ENCODE peak calls at places on chromosomes 2 and 18, in four cellular contexts. M, L, W and P are unnamed samples.

GRCh38 chr2:169072163-169072925 is 3.0 kb downstream of the DHRS9 start:
- DNase-seq in L (peak), W (no peak), M (no peak), P (no peak)

GRCh38 chr18:28112056-28112470 is 64.9 kb downstream of the CDH2 start:
- DNase-seq in M (no peak), L (no peak), W (no peak), P (peak)

GRCh38 chr2:84486436-84487115 is 27.5 kb upstream of the SUCLG1 start:
- DNase-seq in W (peak), M (no peak), L (no peak), P (peak)

GRCh38 chr2:100038019-100038418 is 104.4 kb downstream of the AFF3 start:
- DNase-seq in W (no peak), M (no peak), L (no peak), P (no peak)

GRCh38 chr2:128784626-128785306 is 466.1 kb upstream of the HS6ST1 start:
- DNase-seq in M (no peak), W (no peak), L (no peak), P (no peak)

GRCh38 chr18:48195782-48196181 is 213.4 kb downstream of the ZBTB7C start:
- DNase-seq in M (no peak), L (no peak), W (no peak), P (no peak)

GRCh38 chr2:111691164-111691895 is 192.7 kb downstream of the ANAPC1 start:
- DNase-seq in M (no peak), L (no peak), W (no peak), P (no peak)

GRCh38 chr18:24466766-24467165 is 6.3 kb downstream of the HRH4 start:
- DNase-seq in L (no peak), M (no peak), W (no peak), P (no peak)

GRCh38 chr18:70334728-70335329 is 46.0 kb downstream of the SOCS6 start:
- DNase-seq in M (no peak), W (no peak), L (no peak), P (peak)

GRCh38 chr2:129139380-129139779 is 820.7 kb upstream of the HS6ST1 start:
- DNase-seq in L (no peak), W (no peak), M (no peak), P (no peak)

GRCh38 chr18:4358618-4359017 is 96.5 kb downstream of the DLGAP1 start:
- DNase-seq in M (no peak), W (no peak), L (no peak), P (no peak)

GRCh38 chr2:111121028-111121872 is 536 bp downstream of the BCL2L11 start:
- DNase-seq in L (peak), M (peak), W (peak), P (peak)

GRCh38 chr2:44952143-44952805 is 10.8 kb downstream of the SIX3 start:
- DNase-seq in M (no peak), W (no peak), L (peak), P (no peak)

GRCh38 chr2:211455225-211455841 is 898.9 kb downstream of the CPS1 start:
- DNase-seq in W (peak), M (no peak), L (peak), P (peak)

GRCh38 chr2:230671117-230671516 is 41.5 kb upstream of the CAB39 start:
- DNase-seq in L (no peak), W (no peak), M (no peak), P (peak)

GRCh38 chr2:130963849-130964793 is 127.4 kb downstream of the ARHGEF4 start:
- DNase-seq in L (no peak), M (no peak), W (no peak), P (no peak)

GRCh38 chr18:46001074-46001473 is 33.9 kb upstream of the EPG5 start:
- DNase-seq in L (no peak), M (no peak), W (no peak), P (no peak)

GRCh38 chr2:219125225-219125885 is 35.3 kb downstream of the NHEJ1 start:
- DNase-seq in W (peak), M (no peak), L (no peak), P (peak)

GRCh38 chr2:146709004-146709403 is 1135.8 kb upstream of the ACVR2A start:
- DNase-seq in W (no peak), L (no peak), M (no peak), P (no peak)

GRCh38 chr2:11073251-11073650 is 82.0 kb upstream of the SLC66A3 start:
- DNase-seq in L (peak), M (no peak), W (peak), P (peak)

GRCh38 chr2:161423351-161424178 is 7.5 kb downstream of the TBR1 start:
- DNase-seq in W (peak), M (no peak), L (no peak), P (no peak)

GRCh38 chr18:54961868-54962267 is 2.6 kb upstream of the CCDC68 start:
- DNase-seq in L (no peak), W (no peak), M (no peak), P (no peak)

GRCh38 chr2:69642709-69643601 is 584 bp downstream of the AAK1 start:
- DNase-seq in L (peak), M (peak), W (peak), P (peak)

GRCh38 chr2:120771556-120772208 is 36.0 kb downstream of the GLI2 start:
- DNase-seq in L (no peak), W (peak), M (no peak), P (peak)

GRCh38 chr2:29013046-29013780 is 32.1 kb downstream of the TOGARAM2 start:
- DNase-seq in W (no peak), L (no peak), M (no peak), P (peak)

GRCh38 chr2:44211183-44211582 is 42.5 kb downstream of the PPM1B start:
- DNase-seq in M (no peak), W (no peak), L (no peak), P (no peak)

GRCh38 chr2:202423139-202423538 is 47.0 kb downstream of the BMPR2 start:
- DNase-seq in L (no peak), M (no peak), W (no peak), P (no peak)

GRCh38 chr2:219354582-219354981 is 22.0 kb upstream of the RESP18 start:
- DNase-seq in M (no peak), W (no peak), L (no peak), P (no peak)